ENCODE peak calls at places on chromosomes 16 and 17, in six cellular contexts. U is mesenchymal stem cell, H is fibroblast of lung, E is IMR-90, R is GM23248, Q is GM23338. X is an unnamed sample. For H3K4me1, the result is how much of the 10 kb centered on the place peaks cover.

GRCh38 chr16:21097151-21097550 is 53.5 kb downstream of the DNAH3 start:
- DNase-seq in R (peak), E (peak), U (peak), H (no peak), Q (no peak), X (no peak)

GRCh38 chr16:87598431-87598830 is 3.9 kb upstream of the JPH3 start:
- DNase-seq in U (no peak), H (no peak), Q (no peak), E (peak), R (peak), X (no peak)

GRCh38 chr16:17556276-17557052 is 85.7 kb upstream of the XYLT1 start:
- DNase-seq in U (no peak), Q (peak), R (peak), E (peak), H (peak), X (peak)

GRCh38 chr17:41844971-41845370 is 7.3 kb downstream of the KLHL10 start:
- DNase-seq in R (peak), Q (no peak), H (no peak), E (peak), U (no peak), X (no peak)

GRCh38 chr16:73268311-73268997 is 220.5 kb upstream of the ZFHX3 start:
- DNase-seq in U (no peak), R (peak), Q (peak), E (peak), H (no peak), X (peak)

GRCh38 chr17:61386251-61386650 is 13.4 kb upstream of the TBX2 start:
- DNase-seq in H (no peak), U (no peak), E (no peak), R (no peak), Q (no peak), X (no peak)

GRCh38 chr17:19538095-19539039 is 4.7 kb downstream of the SLC47A1 start:
- DNase-seq in H (no peak), E (no peak), Q (peak), R (no peak), U (no peak), X (no peak)

GRCh38 chr16:86048221-86048620 is 149.3 kb downstream of the IRF8 start:
- DNase-seq in R (no peak), Q (no peak), E (no peak), H (no peak), U (no peak), X (no peak)

GRCh38 chr16:67957622-67958021 is 10.8 kb downstream of the SLC12A4 start:
- DNase-seq in E (no peak), R (no peak), Q (no peak), U (no peak), H (no peak), X (no peak)

DNA sequence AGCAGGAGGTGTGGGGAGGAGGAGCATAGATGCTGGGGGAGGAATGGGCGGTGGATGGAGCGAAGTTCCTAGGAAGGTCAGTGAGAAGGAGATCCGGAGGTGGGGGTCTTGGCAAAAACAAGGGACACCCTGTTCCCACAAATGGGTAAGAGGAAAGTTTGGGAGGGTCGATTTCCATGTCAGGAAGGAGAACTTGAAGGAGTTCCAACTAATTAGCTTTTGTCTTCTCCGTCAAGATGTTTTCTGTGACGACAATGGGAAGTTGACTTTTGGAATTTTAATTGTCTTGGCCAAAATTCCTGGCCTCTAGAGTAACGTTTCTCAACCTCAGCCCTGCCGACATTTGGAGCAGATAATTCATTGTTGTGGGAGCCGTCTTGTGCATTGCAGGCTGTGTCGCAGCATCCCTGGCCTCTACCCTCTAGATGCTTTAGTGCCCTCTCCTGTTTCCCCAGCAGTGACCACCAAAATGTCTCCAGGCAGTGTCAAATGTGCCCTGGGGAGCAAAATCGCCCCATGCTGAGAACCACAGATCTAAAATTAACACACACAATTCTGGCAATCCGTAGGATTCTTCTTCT is 97.1 kb downstream of the PITPNC1 start:
- DNase-seq in H (peak), E (peak), U (no peak), Q (peak), R (peak), X (peak)
- H2AFZ ChIP-seq in H (no peak), E (no peak), U (no peak), Q (no peak), R (peak), X (no peak)

GRCh38 chr16:30090607-30091332 is 954 bp downstream of the TBX6 start:
- DNase-seq in E (no peak), R (no peak), U (no peak), H (no peak), Q (no peak), X (no peak)
- H3K4me1 ChIP-seq in E (under half), R (under half), U (under half), H (under half), Q (under half), X (under half)

GRCh38 chr17:75079023-75079373 is 8.8 kb upstream of the SLC16A5 start:
- DNase-seq in U (no peak), E (no peak), H (no peak), Q (no peak), R (no peak), X (no peak)
- H2AFZ ChIP-seq in U (peak), E (peak), H (no peak), Q (no peak), R (peak), X (no peak)

GRCh38 chr17:36120221-36120620 is 16.6 kb downstream of the CCL4 start:
- DNase-seq in Q (no peak), H (no peak), U (no peak), R (no peak), E (no peak), X (no peak)
- H3K4me1 ChIP-seq in Q (under half), H (under half), U (under half), R (under half), E (under half), X (under half)

X was measured in neural progenitor cell.